ENCODE peak calls at places on chromosome X, in eight cellular contexts. U is suprapubic skin, L is GM23338, W is SK-N-SH, H is spleen, C is sigmoid colon, O is endothelial cell of umbilical vein, N is Panc1. T is an unnamed sample.

GRCh38 chrX:68945603-68946228 is 116.9 kb downstream of the EFNB1 start:
- DNase-seq in U (no peak), L (peak), W (no peak), H (peak), C (peak), O (peak), N (no peak), T (no peak)

GRCh38 chrX:14030248-14030592 is 528 bp upstream of the GEMIN8 start:
- DNase-seq in U (no peak), L (no peak), W (no peak), H (no peak), C (no peak), O (peak), N (no peak), T (no peak)

GRCh38 chrX:111145878-111146277 is 49.9 kb downstream of the PAK3 start:
- DNase-seq in U (no peak), L (no peak), W (no peak), H (no peak), C (no peak), O (no peak), N (no peak), T (no peak)

GRCh38 chrX:70046978-70047377 is 2.8 kb downstream of the AWAT2 start:
- DNase-seq in U (no peak), L (no peak), W (no peak), H (no peak), C (no peak), O (peak), N (no peak), T (no peak)

GRCh38 chrX:9339603-9340569 is 125.0 kb upstream of the TBL1X start:
- DNase-seq in U (peak), L (no peak), W (no peak), H (peak), C (peak), O (no peak), N (no peak), T (no peak)

GRCh38 chrX:131987252-131987651 is 35.9 kb upstream of the STK26 start:
- DNase-seq in U (no peak), L (no peak), W (no peak), H (no peak), C (no peak), O (peak), N (no peak), T (no peak)

GRCh38 chrX:41382699-41383645 is 49.0 kb downstream of the DDX3X start:
- DNase-seq in U (no peak), L (peak), W (no peak), H (no peak), C (no peak), O (no peak), N (no peak), T (no peak)

GRCh38 chrX:928606-929005 is 283.8 kb downstream of the CRLF2 start:
- DNase-seq in U (peak), L (no peak), W (no peak), H (peak), C (no peak), O (no peak), N (no peak), T (no peak)

GRCh38 chrX:24890677-24891076 is 125.1 kb downstream of the ARX start:
- DNase-seq in U (no peak), L (no peak), W (no peak), H (no peak), C (no peak), O (no peak), N (no peak), T (no peak)

GRCh38 chrX:119236599-119237525 is 777 bp downstream of the PGRMC1 start:
- DNase-seq in U (peak), L (no peak), W (peak), H (peak), C (peak), O (peak), N (no peak), T (no peak)

GRCh38 chrX:101744085-101744484 is 84.4 kb upstream of the ARMCX2 start:
- DNase-seq in U (no peak), L (no peak), W (no peak), H (no peak), C (no peak), O (no peak), N (no peak), T (no peak)

GRCh38 chrX:102345916-102346315 is 93.9 kb downstream of the NXF2B start:
- DNase-seq in U (peak), L (peak), W (peak), H (peak), C (peak), O (peak), N (peak), T (peak)

GRCh38 chrX:150028692-150029091 is 90.4 kb upstream of the EOLA2 start:
- DNase-seq in U (no peak), L (no peak), W (no peak), H (no peak), C (no peak), O (no peak), N (no peak), T (no peak)

GRCh38 chrX:16719334-16720084 is at the start of gene SYAP1:
- DNase-seq in U (peak), L (peak), W (peak), H (peak), C (peak), O (peak), N (peak), T (peak)

GRCh38 chrX:64394874-64395567 is at the start of gene MTMR8:
- DNase-seq in U (peak), L (peak), W (peak), H (peak), C (peak), O (peak), N (no peak), T (peak)

GRCh38 chrX:40644821-40645358 is 2.5 kb downstream of the CXorf38 start:
- DNase-seq in U (peak), L (no peak), W (peak), H (peak), C (peak), O (peak), N (no peak), T (no peak)

GRCh38 chrX:154046262-154046771 is 26.6 kb upstream of the IRAK1 start:
- DNase-seq in U (no peak), L (no peak), W (no peak), H (no peak), C (peak), O (peak), N (no peak), T (peak)

GRCh38 chrX:110743679-110744340 is 51.8 kb downstream of the CHRDL1 start:
- DNase-seq in U (no peak), L (no peak), W (no peak), H (no peak), C (no peak), O (no peak), N (no peak), T (no peak)

GRCh38 chrX:13078739-13079444 is 34.5 kb upstream of the FAM9C start:
- DNase-seq in U (no peak), L (no peak), W (no peak), H (no peak), C (peak), O (peak), N (no peak), T (no peak)

GRCh38 chrX:32778965-32779364 is 432.4 kb downstream of the DMD start:
- DNase-seq in U (no peak), L (no peak), W (no peak), H (no peak), C (no peak), O (no peak), N (no peak), T (no peak)

GRCh38 chrX:150421816-150422215 is 58.7 kb downstream of the MAMLD1 start:
- DNase-seq in U (no peak), L (no peak), W (no peak), H (no peak), C (no peak), O (no peak), N (no peak), T (no peak)

GRCh38 chrX:150506486-150506885 is 61.9 kb upstream of the MTM1 start:
- DNase-seq in U (no peak), L (peak), W (no peak), H (no peak), C (no peak), O (peak), N (no peak), T (no peak)

GRCh38 chrX:107227780-107228485 is 21.5 kb downstream of the DNAAF6 start:
- DNase-seq in U (no peak), L (no peak), W (no peak), H (no peak), C (no peak), O (no peak), N (no peak), T (no peak)

GRCh38 chrX:9207142-9207541 is 173.2 kb upstream of the FAM9B start:
- DNase-seq in U (no peak), L (peak), W (peak), H (no peak), C (no peak), O (no peak), N (no peak), T (no peak)

GRCh38 chrX:148540114-148540513 is 39.7 kb downstream of the AFF2 start:
- DNase-seq in U (no peak), L (no peak), W (no peak), H (no peak), C (no peak), O (no peak), N (no peak), T (no peak)

GRCh38 chrX:10325606-10326005 is 168.8 kb downstream of the CLCN4 start:
- DNase-seq in U (no peak), L (no peak), W (no peak), H (no peak), C (no peak), O (peak), N (no peak), T (no peak)

GRCh38 chrX:111444881-111445280 is 32.9 kb upstream of the DCX start:
- DNase-seq in U (no peak), L (peak), W (no peak), H (no peak), C (no peak), O (no peak), N (no peak), T (no peak)

GRCh38 chrX:17584248-17584681 is 153.0 kb upstream of the SCML1 start:
- DNase-seq in U (no peak), L (no peak), W (no peak), H (no peak), C (no peak), O (no peak), N (no peak), T (no peak)

GRCh38 chrX:153580700-153581386 is 18.1 kb downstream of the CCNQ start:
- DNase-seq in U (no peak), L (peak), W (no peak), H (no peak), C (no peak), O (peak), N (no peak), T (no peak)

GRCh38 chrX:72029473-72030411 is 102.0 kb downstream of the RTL5 start:
- DNase-seq in U (no peak), L (no peak), W (peak), H (no peak), C (peak), O (peak), N (peak), T (peak)

GRCh38 chrX:152642931-152643525 is 5.3 kb downstream of the GABRQ start:
- DNase-seq in U (no peak), L (no peak), W (no peak), H (no peak), C (no peak), O (no peak), N (no peak), T (no peak)

GRCh38 chrX:791479-792034 is 161.0 kb downstream of the SHOX start:
- DNase-seq in U (no peak), L (peak), W (no peak), H (no peak), C (no peak), O (no peak), N (no peak), T (no peak)

GRCh38 chrX:64205441-64205734 is at the start of gene AMER1:
- DNase-seq in U (peak), L (no peak), W (no peak), H (no peak), C (no peak), O (no peak), N (no peak), T (no peak)

GRCh38 chrX:68686684-68687045 is 39.2 kb downstream of the STARD8 start:
- DNase-seq in U (no peak), L (peak), W (no peak), H (no peak), C (peak), O (no peak), N (no peak), T (no peak)

GRCh38 chrX:138287200-138287865 is 424.2 kb downstream of the FGF13 start:
- DNase-seq in U (no peak), L (no peak), W (no peak), H (no peak), C (no peak), O (no peak), N (no peak), T (no peak)

GRCh38 chrX:120270567-120270966 is 20.0 kb downstream of the ZBTB33 start:
- DNase-seq in U (no peak), L (no peak), W (no peak), H (no peak), C (no peak), O (no peak), N (no peak), T (no peak)

GRCh38 chrX:9851890-9852289 is 65.7 kb downstream of the SHROOM2 start:
- DNase-seq in U (no peak), L (no peak), W (no peak), H (no peak), C (no peak), O (no peak), N (no peak), T (no peak)

GRCh38 chrX:150933945-150934350 is 35.5 kb upstream of the CD99L2 start:
- DNase-seq in U (no peak), L (no peak), W (no peak), H (no peak), C (no peak), O (no peak), N (no peak), T (no peak)

GRCh38 chrX:154602226-154602625 is 16.9 kb downstream of the CTAG1B start:
- DNase-seq in U (peak), L (no peak), W (no peak), H (no peak), C (no peak), O (no peak), N (no peak), T (peak)

GRCh38 chrX:129613596-129613995 is 41.2 kb downstream of the APLN start:
- DNase-seq in U (no peak), L (peak), W (no peak), H (no peak), C (no peak), O (peak), N (no peak), T (no peak)

GRCh38 chrX:43615677-43616076 is 40.4 kb upstream of the MAOA start:
- DNase-seq in U (no peak), L (peak), W (no peak), H (no peak), C (no peak), O (no peak), N (no peak), T (peak)
- TF ChIP-seq POLR2AphosphoS5 in U (no peak), L (no peak), W (no peak), H (no peak), C (no peak), O (no peak), N (no peak), T (no peak)

GRCh38 chrX:46328133-46328532 is 217.1 kb downstream of the ZNF674 start:
- DNase-seq in U (no peak), L (peak), W (no peak), H (no peak), C (no peak), O (no peak), N (no peak), T (no peak)

GRCh38 chrX:46324166-46324565 is 221.1 kb downstream of the ZNF674 start:
- DNase-seq in U (no peak), L (no peak), W (no peak), H (no peak), C (no peak), O (no peak), N (no peak), T (no peak)

GRCh38 chrX:46326161-46326560 is 219.1 kb downstream of the ZNF674 start:
- DNase-seq in U (no peak), L (peak), W (no peak), H (no peak), C (no peak), O (peak), N (no peak), T (no peak)

GRCh38 chrX:46327229-46328081 is 217.8 kb downstream of the ZNF674 start:
- DNase-seq in U (no peak), L (peak), W (no peak), H (no peak), C (no peak), O (peak), N (no peak), T (no peak)

DNA sequence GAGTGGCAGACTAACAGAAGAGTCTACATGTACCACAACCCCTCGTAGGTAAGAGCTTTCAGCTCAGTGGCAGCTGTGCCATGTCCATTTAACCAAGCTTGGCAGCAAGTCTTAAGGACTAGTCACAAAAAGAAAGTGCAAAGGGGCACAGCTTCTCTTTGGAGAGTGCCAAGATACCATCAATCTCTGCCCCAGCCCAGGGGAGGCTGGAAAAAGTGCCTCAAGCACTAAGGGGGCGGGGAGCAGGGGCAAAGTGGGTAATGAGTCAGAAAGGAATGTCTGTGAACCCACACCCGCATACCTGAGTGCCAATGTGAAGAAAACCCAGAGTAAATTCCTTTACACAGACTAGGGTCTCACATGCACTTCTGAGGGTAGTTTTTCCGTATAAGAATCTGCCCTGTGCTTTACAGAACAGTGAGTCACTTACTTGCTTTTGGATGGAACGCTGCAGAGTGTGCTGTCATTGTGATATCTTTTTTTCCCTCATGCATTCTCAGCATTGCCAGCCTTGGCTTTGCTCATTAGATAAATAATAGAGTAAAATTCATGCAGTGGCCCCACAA is 219.8 kb downstream of the ZNF674 start:
- DNase-seq in U (no peak), L (peak), W (no peak), H (no peak), C (no peak), O (peak), N (no peak), T (peak)
- H3K27ac ChIP-seq in U (no peak), L (peak), W (peak), H (no peak), C (no peak), O (peak), N (peak), T (peak)

GRCh38 chrX:54182864-54183613 is at the start of gene FAM120C:
- DNase-seq in U (peak), L (peak), W (peak), H (peak), C (peak), O (peak), N (no peak), T (peak)

GRCh38 chrX:54182194-54182863 is 725 bp downstream of the FAM120C start:
- DNase-seq in U (peak), L (peak), W (peak), H (peak), C (peak), O (peak), N (no peak), T (peak)

GRCh38 chrX:54181196-54181953 is 1.7 kb downstream of the FAM120C start:
- DNase-seq in U (no peak), L (no peak), W (no peak), H (no peak), C (no peak), O (peak), N (no peak), T (no peak)

GRCh38 chrX:54178100-54178940 is 4.7 kb downstream of the FAM120C start:
- DNase-seq in U (no peak), L (no peak), W (no peak), H (no peak), C (no peak), O (peak), N (no peak), T (no peak)

DNA sequence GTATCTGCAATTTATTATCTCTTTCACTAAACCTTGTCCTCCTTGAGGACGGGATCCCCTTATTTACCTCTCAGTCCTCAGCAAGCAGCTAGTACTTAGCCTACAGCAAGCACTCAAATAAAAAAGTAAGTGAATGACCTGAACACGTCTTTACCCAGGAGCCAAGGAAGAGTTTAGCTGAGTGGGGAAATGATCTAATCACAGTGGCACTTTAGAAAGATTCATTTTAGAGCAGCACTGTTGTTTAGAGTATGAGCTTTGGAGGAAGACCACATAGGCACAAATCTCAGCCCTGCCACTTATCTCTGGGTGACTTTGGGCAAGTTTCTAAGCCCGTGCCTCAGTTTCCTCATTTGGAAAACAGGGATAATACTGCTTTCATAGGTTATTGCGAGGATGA is 2.7 kb downstream of the FAM120C start:
- DNase-seq in U (no peak), L (no peak), W (no peak), H (no peak), C (no peak), O (peak), N (no peak), T (no peak)
- H3K4me3 ChIP-seq in U (no peak), L (peak), W (peak), H (no peak), C (no peak), O (peak), N (peak), T (no peak)

GRCh38 chrX:18674788-18675735 is 3.2 kb upstream of the RS1 start:
- DNase-seq in U (peak), L (peak), W (peak), H (peak), C (peak), O (peak), N (peak), T (peak)
- TF ChIP-seq POLR2AphosphoS5 in U (no peak), L (no peak), W (no peak), H (peak), C (peak), O (no peak), N (no peak), T (peak)

GRCh38 chrX:124426273-124426672 is 79.9 kb downstream of the SH2D1A start:
- DNase-seq in U (no peak), L (no peak), W (no peak), H (no peak), C (no peak), O (peak), N (no peak), T (no peak)

GRCh38 chrX:124421898-124422622 is 75.7 kb downstream of the SH2D1A start:
- DNase-seq in U (no peak), L (peak), W (no peak), H (no peak), C (no peak), O (no peak), N (no peak), T (no peak)

DNA sequence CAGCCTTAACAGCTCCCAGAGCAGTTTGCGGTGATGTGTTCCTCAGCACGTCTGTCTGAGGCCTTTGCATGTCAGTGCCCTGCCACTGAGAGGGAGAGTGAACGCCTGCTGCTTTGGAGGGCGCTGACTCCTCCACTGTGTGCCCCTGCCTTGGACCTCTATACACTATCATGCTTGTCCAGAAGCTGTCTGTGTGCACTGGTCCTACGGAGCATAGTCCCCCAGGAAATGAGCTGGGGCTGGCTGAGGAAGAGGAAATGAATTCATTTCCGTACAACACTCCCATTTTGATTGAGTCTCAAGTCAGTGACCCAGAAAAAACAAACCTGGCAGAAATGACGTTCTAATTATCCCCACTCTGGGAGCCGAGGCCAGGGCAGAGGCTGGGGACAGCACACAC is 80.5 kb downstream of the SH2D1A start:
- DNase-seq in U (no peak), L (no peak), W (no peak), H (no peak), C (no peak), O (peak), N (no peak), T (no peak)
- H3K27ac ChIP-seq in U (no peak), L (no peak), W (no peak), H (no peak), C (no peak), O (peak), N (no peak), T (no peak)

T was measured in breast epithelium.